ENCODE peak calls at places on chromosome 4, in five cellular contexts. One of them, this sample, is unnamed.

GRCh38 chr4:15738877-15739276 is 36.0 kb downstream of the BST1 start:
- DNase-seq in fibroblast of mammary gland: no peak
- DNase-seq in uterus: no peak
- DNase-seq in cardiac fibroblast: no peak
- DNase-seq in GM20000: no peak
- DNase-seq in this sample: no peak

GRCh38 chr4:180925800-180926199 is 1317.4 kb upstream of the TENM3 start:
- DNase-seq in GM20000: no peak
- DNase-seq in uterus: no peak
- DNase-seq in cardiac fibroblast: no peak
- DNase-seq in fibroblast of mammary gland: peak
- DNase-seq in this sample: no peak

GRCh38 chr4:70027011-70027410 is 1.2 kb upstream of the HTN3 start:
- DNase-seq in fibroblast of mammary gland: no peak
- DNase-seq in uterus: no peak
- DNase-seq in GM20000: no peak
- DNase-seq in cardiac fibroblast: no peak
- DNase-seq in this sample: no peak

GRCh38 chr4:37389967-37390580 is 145.5 kb downstream of the NWD2 start:
- DNase-seq in GM20000: peak
- DNase-seq in fibroblast of mammary gland: peak
- DNase-seq in uterus: no peak
- DNase-seq in cardiac fibroblast: peak
- DNase-seq in this sample: peak

GRCh38 chr4:103773691-103774231 is 54.0 kb upstream of the TACR3 start:
- DNase-seq in GM20000: no peak
- DNase-seq in uterus: no peak
- DNase-seq in cardiac fibroblast: no peak
- DNase-seq in fibroblast of mammary gland: no peak
- DNase-seq in this sample: no peak

GRCh38 chr4:170805352-170805751 is 715.6 kb upstream of the AADAT start:
- DNase-seq in uterus: no peak
- DNase-seq in cardiac fibroblast: no peak
- DNase-seq in GM20000: no peak
- DNase-seq in fibroblast of mammary gland: no peak
- DNase-seq in this sample: no peak

GRCh38 chr4:132333723-132334045 is 815.4 kb upstream of the PCDH10 start:
- DNase-seq in uterus: no peak
- DNase-seq in fibroblast of mammary gland: peak
- DNase-seq in cardiac fibroblast: peak
- DNase-seq in GM20000: no peak
- DNase-seq in this sample: no peak

GRCh38 chr4:3442460-3442958 is 741 bp downstream of the HGFAC start:
- DNase-seq in uterus: no peak
- DNase-seq in cardiac fibroblast: no peak
- DNase-seq in fibroblast of mammary gland: no peak
- DNase-seq in GM20000: no peak
- DNase-seq in this sample: no peak

GRCh38 chr4:10083331-10083769 is 33.2 kb downstream of the WDR1 start:
- DNase-seq in GM20000: no peak
- DNase-seq in cardiac fibroblast: no peak
- DNase-seq in fibroblast of mammary gland: no peak
- DNase-seq in uterus: peak
- DNase-seq in this sample: no peak

GRCh38 chr4:83454626-83455025 is 997 bp downstream of the HELQ start:
- DNase-seq in uterus: no peak
- DNase-seq in GM20000: no peak
- DNase-seq in fibroblast of mammary gland: peak
- DNase-seq in cardiac fibroblast: peak
- DNase-seq in this sample: no peak

GRCh38 chr4:98745372-98745771 is 87.0 kb upstream of the TSPAN5 start:
- DNase-seq in GM20000: no peak
- DNase-seq in uterus: no peak
- DNase-seq in fibroblast of mammary gland: peak
- DNase-seq in cardiac fibroblast: peak
- DNase-seq in this sample: no peak

GRCh38 chr4:55336138-55337034 is 9.7 kb upstream of the SRD5A3 start:
- DNase-seq in cardiac fibroblast: no peak
- DNase-seq in GM20000: no peak
- DNase-seq in uterus: no peak
- DNase-seq in fibroblast of mammary gland: no peak
- DNase-seq in this sample: no peak

GRCh38 chr4:176002007-176002623 is 63.5 kb upstream of the WDR17 start:
- DNase-seq in uterus: no peak
- DNase-seq in cardiac fibroblast: peak
- DNase-seq in fibroblast of mammary gland: no peak
- DNase-seq in GM20000: peak
- DNase-seq in this sample: peak

GRCh38 chr4:2651998-2652397 is 104.1 kb downstream of the TNIP2 start:
- DNase-seq in fibroblast of mammary gland: no peak
- DNase-seq in uterus: no peak
- DNase-seq in GM20000: no peak
- DNase-seq in cardiac fibroblast: no peak
- DNase-seq in this sample: no peak

GRCh38 chr4:76696109-76696508 is 201.8 kb downstream of the SOWAHB start:
- DNase-seq in uterus: no peak
- DNase-seq in fibroblast of mammary gland: no peak
- DNase-seq in GM20000: no peak
- DNase-seq in cardiac fibroblast: no peak
- DNase-seq in this sample: no peak

GRCh38 chr4:47639531-47639930 is 154.5 kb downstream of the ATP10D start:
- DNase-seq in fibroblast of mammary gland: peak
- DNase-seq in GM20000: no peak
- DNase-seq in uterus: no peak
- DNase-seq in cardiac fibroblast: no peak
- DNase-seq in this sample: no peak

GRCh38 chr4:168831919-168832745 is 177.9 kb downstream of the CBR4 start:
- DNase-seq in uterus: peak
- DNase-seq in cardiac fibroblast: peak
- DNase-seq in GM20000: peak
- DNase-seq in fibroblast of mammary gland: peak
- DNase-seq in this sample: peak

GRCh38 chr4:10342866-10343265 is 114.4 kb downstream of the ZNF518B start:
- DNase-seq in GM20000: no peak
- DNase-seq in uterus: no peak
- DNase-seq in cardiac fibroblast: no peak
- DNase-seq in fibroblast of mammary gland: no peak
- DNase-seq in this sample: no peak

GRCh38 chr4:130165381-130165780 is 1069.4 kb downstream of the C4orf33 start:
- DNase-seq in GM20000: no peak
- DNase-seq in cardiac fibroblast: no peak
- DNase-seq in uterus: no peak
- DNase-seq in fibroblast of mammary gland: no peak
- DNase-seq in this sample: no peak

GRCh38 chr4:127134490-127134889 is 498.3 kb upstream of the INTU start:
- DNase-seq in uterus: no peak
- DNase-seq in GM20000: no peak
- DNase-seq in fibroblast of mammary gland: peak
- DNase-seq in cardiac fibroblast: no peak
- DNase-seq in this sample: no peak

GRCh38 chr4:39697740-39698423 is at the start of gene UBE2K:
- DNase-seq in fibroblast of mammary gland: peak
- DNase-seq in cardiac fibroblast: peak
- DNase-seq in GM20000: peak
- DNase-seq in uterus: peak
- DNase-seq in this sample: peak

GRCh38 chr4:127045872-127046271 is 586.9 kb upstream of the INTU start:
- DNase-seq in fibroblast of mammary gland: no peak
- DNase-seq in GM20000: no peak
- DNase-seq in uterus: no peak
- DNase-seq in cardiac fibroblast: no peak
- DNase-seq in this sample: no peak

GRCh38 chr4:186536285-186536684 is 19.1 kb downstream of the MTNR1A start:
- DNase-seq in GM20000: no peak
- DNase-seq in cardiac fibroblast: no peak
- DNase-seq in fibroblast of mammary gland: no peak
- DNase-seq in uterus: no peak
- DNase-seq in this sample: no peak

GRCh38 chr4:173642509-173642908 is 112.5 kb upstream of the HAND2 start:
- DNase-seq in fibroblast of mammary gland: no peak
- DNase-seq in uterus: no peak
- DNase-seq in cardiac fibroblast: no peak
- DNase-seq in GM20000: no peak
- DNase-seq in this sample: no peak
- TF ChIP-seq CTCF in fibroblast of mammary gland: no peak
- TF ChIP-seq CTCF in uterus: no peak
- TF ChIP-seq CTCF in cardiac fibroblast: no peak
- TF ChIP-seq CTCF in GM20000: no peak
- TF ChIP-seq CTCF in this sample: no peak

DNA sequence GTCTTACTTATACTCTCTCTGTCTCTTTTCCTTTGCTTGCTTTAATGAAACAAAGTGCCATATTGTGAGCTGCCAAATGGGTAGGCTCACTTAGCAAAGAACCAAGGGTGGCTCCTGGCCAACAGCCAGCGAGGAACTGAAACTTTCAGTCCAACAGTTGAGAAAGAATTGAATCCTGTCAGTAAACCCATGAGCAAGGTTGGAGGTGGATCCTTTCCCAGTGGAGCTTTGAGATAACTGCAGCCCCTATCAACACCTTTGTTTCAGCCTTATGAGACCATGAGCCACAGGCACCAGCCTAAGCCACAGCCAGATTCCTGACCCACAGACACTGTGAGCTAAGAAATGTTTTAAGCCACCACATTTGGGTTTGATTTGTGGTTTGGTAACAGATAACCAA is 362.2 kb downstream of the PDGFC start:
- DNase-seq in fibroblast of mammary gland: no peak
- DNase-seq in uterus: no peak
- DNase-seq in GM20000: no peak
- DNase-seq in cardiac fibroblast: no peak
- DNase-seq in this sample: no peak
- TF ChIP-seq CTCF in fibroblast of mammary gland: no peak
- TF ChIP-seq CTCF in uterus: no peak
- TF ChIP-seq CTCF in GM20000: no peak
- TF ChIP-seq CTCF in cardiac fibroblast: no peak
- TF ChIP-seq CTCF in this sample: no peak

GRCh38 chr4:56651071-56651384 is 30.1 kb downstream of the HOPX start:
- DNase-seq in GM20000: no peak
- DNase-seq in cardiac fibroblast: no peak
- DNase-seq in uterus: no peak
- DNase-seq in fibroblast of mammary gland: no peak
- DNase-seq in this sample: no peak

GRCh38 chr4:56648245-56649151 is 32.6 kb downstream of the HOPX start:
- DNase-seq in uterus: no peak
- DNase-seq in fibroblast of mammary gland: peak
- DNase-seq in cardiac fibroblast: no peak
- DNase-seq in GM20000: no peak
- DNase-seq in this sample: no peak

GRCh38 chr4:56649445-56650258 is 31.4 kb downstream of the HOPX start:
- DNase-seq in cardiac fibroblast: no peak
- DNase-seq in uterus: no peak
- DNase-seq in fibroblast of mammary gland: no peak
- DNase-seq in GM20000: no peak
- DNase-seq in this sample: no peak

GRCh38 chr4:56653461-56654237 is 27.4 kb downstream of the HOPX start:
- DNase-seq in fibroblast of mammary gland: no peak
- DNase-seq in cardiac fibroblast: no peak
- DNase-seq in GM20000: no peak
- DNase-seq in uterus: no peak
- DNase-seq in this sample: no peak

DNA sequence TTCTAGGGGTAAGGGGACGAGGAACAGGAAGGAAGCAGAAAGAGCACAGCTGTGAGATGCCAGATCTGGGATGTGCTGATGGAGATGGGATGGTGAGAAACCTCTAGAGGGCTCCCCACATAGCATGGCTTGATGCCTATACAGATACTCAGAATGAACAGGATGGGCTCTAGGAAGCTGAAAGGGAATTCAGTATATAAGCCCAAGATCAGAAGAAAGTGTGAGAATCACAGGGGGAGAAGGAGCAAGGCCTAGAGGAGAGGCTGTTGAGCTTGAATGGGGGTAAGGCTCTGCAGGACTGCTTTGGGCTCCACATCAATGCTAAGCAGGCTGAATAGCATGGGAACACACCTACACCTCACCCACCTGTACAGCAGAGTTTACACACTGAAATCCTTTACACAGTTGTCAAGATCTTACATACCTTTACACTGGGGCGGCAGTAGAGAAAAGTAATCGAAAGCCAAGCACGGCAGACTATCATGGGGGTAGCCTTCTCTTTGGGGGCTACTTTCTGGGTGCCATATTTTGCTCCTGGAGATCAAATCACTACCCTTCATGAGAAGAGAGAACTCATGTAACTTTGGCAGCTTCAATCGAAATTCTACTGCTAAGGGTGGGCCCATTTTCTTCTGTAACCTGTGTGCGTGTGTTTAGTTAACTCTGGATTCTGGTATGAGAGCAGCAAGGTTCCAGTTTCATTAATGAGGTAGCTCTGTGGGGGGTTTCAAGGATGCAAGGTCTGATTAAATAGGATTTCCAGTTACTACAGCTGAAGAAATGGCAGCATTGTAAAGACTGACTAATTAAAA is 30.6 kb downstream of the HOPX start:
- DNase-seq in uterus: no peak
- DNase-seq in GM20000: no peak
- DNase-seq in cardiac fibroblast: no peak
- DNase-seq in fibroblast of mammary gland: no peak
- DNase-seq in this sample: no peak
- TF ChIP-seq CTCF in uterus: no peak
- TF ChIP-seq CTCF in GM20000: no peak
- TF ChIP-seq CTCF in cardiac fibroblast: no peak
- TF ChIP-seq CTCF in fibroblast of mammary gland: no peak
- TF ChIP-seq CTCF in this sample: no peak

DNA sequence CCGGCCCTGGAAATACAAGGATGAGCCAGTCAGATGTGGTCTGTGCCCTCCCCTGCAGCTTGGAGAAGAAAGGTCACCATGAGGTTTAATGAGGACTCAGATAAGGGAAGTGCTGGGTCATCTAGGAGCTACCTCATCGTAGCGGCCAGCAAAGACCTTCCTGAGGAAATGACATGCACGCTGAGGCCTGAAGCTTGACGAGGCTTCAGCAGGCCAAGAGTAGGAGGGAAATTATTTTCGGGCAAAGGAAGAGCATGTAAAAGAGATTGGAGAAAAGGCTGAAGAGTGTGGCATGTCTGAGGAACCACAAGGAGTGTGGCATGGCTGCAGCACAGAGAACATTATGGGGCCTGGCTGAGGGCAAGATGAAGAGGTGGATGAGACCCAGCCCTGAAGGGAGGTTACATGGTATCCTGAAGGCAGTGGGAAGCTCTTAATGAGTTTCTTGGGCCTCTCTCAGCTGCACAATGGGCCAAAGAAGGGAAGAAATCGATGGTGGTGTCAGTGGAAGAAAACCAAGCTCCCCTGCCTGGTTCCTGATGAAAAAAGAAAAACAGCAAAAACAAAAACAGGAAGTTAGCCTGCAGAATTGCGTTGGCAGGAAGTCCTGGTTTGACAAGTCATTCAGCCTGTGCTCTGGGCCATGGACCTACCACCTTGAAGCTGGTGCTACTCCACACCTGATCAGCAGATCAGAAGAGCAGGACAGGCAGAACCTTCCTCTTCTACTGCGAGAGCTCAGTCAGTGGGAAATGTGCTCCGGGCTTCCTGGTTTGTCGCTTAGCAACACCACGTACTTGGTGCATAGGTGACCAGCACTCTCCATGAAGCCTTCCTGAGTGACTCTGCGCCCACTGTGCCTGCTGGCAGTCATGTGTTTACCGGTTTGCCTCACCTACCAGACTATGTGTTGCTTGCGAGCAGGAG is 134.5 kb upstream of the KLF3 start:
- DNase-seq in cardiac fibroblast: no peak
- DNase-seq in fibroblast of mammary gland: no peak
- DNase-seq in uterus: no peak
- DNase-seq in GM20000: peak
- DNase-seq in this sample: peak
- TF ChIP-seq CTCF in cardiac fibroblast: no peak
- TF ChIP-seq CTCF in fibroblast of mammary gland: no peak
- TF ChIP-seq CTCF in uterus: no peak
- TF ChIP-seq CTCF in GM20000: no peak
- TF ChIP-seq CTCF in this sample: no peak

GRCh38 chr4:4677825-4678522 is 136.1 kb upstream of the STX18 start:
- DNase-seq in uterus: peak
- DNase-seq in cardiac fibroblast: peak
- DNase-seq in GM20000: no peak
- DNase-seq in fibroblast of mammary gland: peak
- DNase-seq in this sample: no peak
- TF ChIP-seq CTCF in uterus: peak
- TF ChIP-seq CTCF in cardiac fibroblast: peak
- TF ChIP-seq CTCF in GM20000: no peak
- TF ChIP-seq CTCF in fibroblast of mammary gland: peak
- TF ChIP-seq CTCF in this sample: no peak

This sample was measured in GM10248.